ENCODE peak calls at places on chromosome 19, in eight cellular contexts. A is activated T-cell treated with anti-CD3 and anti-CD28 coated beads for 1 hour, Q is stomach, E is GOT3, J is SHP77, K is smooth muscle cell of the brain vasculature, W is NCI-H69, C is aorta. D is an unnamed sample.

GRCh38 chr19:41225238-41226052 is 6.4 kb downstream of the AXL start:
- DNase-seq in K (peak), E (peak), A (no peak), Q (peak), J (no peak), C (peak), W (no peak), D (peak)

GRCh38 chr19:8216357-8216756 is 7.2 kb downstream of the CERS4 start:
- DNase-seq in A (no peak), K (no peak), E (no peak), Q (no peak), C (no peak), W (no peak), J (no peak), D (no peak)

GRCh38 chr19:45804959-45805230 is 10.2 kb downstream of the RSPH6A start:
- DNase-seq in C (no peak), Q (no peak), K (no peak), A (no peak), E (no peak), J (no peak), W (no peak), D (no peak)

GRCh38 chr19:2166741-2167738 is 3.3 kb downstream of the DOT1L start:
- DNase-seq in J (peak), K (no peak), A (no peak), W (no peak), Q (peak), E (no peak), C (peak), D (no peak)

GRCh38 chr19:17393914-17394313 is at the start of gene CCDC194:
- DNase-seq in A (no peak), W (no peak), E (no peak), K (no peak), Q (no peak), C (no peak), J (no peak), D (no peak)

GRCh38 chr19:10780368-10780767 is 55.6 kb downstream of the TMED1 start:
- DNase-seq in A (no peak), W (no peak), E (no peak), J (no peak), Q (no peak), K (peak), C (no peak), D (no peak)

GRCh38 chr19:5046339-5047039 is 77.6 kb downstream of the KDM4B start:
- DNase-seq in A (no peak), C (no peak), K (no peak), E (no peak), J (peak), W (peak), Q (peak), D (no peak)

GRCh38 chr19:11505032-11505503 is 571 bp downstream of the ZNF653 start:
- DNase-seq in J (peak), Q (peak), A (peak), W (peak), C (peak), K (peak), E (peak), D (peak)

GRCh38 chr19:5262721-5263120 is 77.9 kb downstream of the PTPRS start:
- DNase-seq in Q (no peak), J (no peak), E (no peak), K (no peak), W (no peak), A (no peak), C (no peak), D (no peak)

GRCh38 chr19:38678891-38679494 is 31.5 kb downstream of the ACTN4 start:
- DNase-seq in Q (no peak), J (no peak), E (no peak), A (no peak), W (no peak), C (no peak), K (no peak), D (no peak)

GRCh38 chr19:2050991-2051770 is at the start of gene MKNK2:
- DNase-seq in J (peak), Q (peak), A (peak), E (peak), W (peak), K (no peak), C (peak), D (peak)

D was measured in RWPE2.